ENCODE peak calls at places on chromosomes 11 and 22, in four cellular contexts. One of them, this sample, is unnamed.

GRCh38 chr11:107092667-107093066 is 74.4 kb upstream of the GUCY1A2 start:
- DNase-seq in HepG2: no peak
- DNase-seq in A549: no peak
- DNase-seq in K562: no peak
- DNase-seq in this sample: no peak

GRCh38 chr11:2724653-2725366 is 25.0 kb upstream of the KCNQ1OT1 start:
- DNase-seq in HepG2: no peak
- DNase-seq in K562: no peak
- DNase-seq in A549: no peak
- DNase-seq in this sample: no peak

GRCh38 chr22:46563381-46564083 is 26.1 kb upstream of the CELSR1 start:
- DNase-seq in A549: peak
- DNase-seq in K562: peak
- DNase-seq in HepG2: peak
- DNase-seq in this sample: peak

GRCh38 chr22:33658775-33659174 is 261.5 kb downstream of the LARGE1 start:
- DNase-seq in A549: no peak
- DNase-seq in K562: no peak
- DNase-seq in HepG2: no peak
- DNase-seq in this sample: no peak

GRCh38 chr22:36010913-36011312 is 17.7 kb downstream of the RBFOX2 start:
- DNase-seq in K562: no peak
- DNase-seq in HepG2: no peak
- DNase-seq in A549: no peak
- DNase-seq in this sample: no peak

GRCh38 chr11:12099132-12099873 is 11.1 kb upstream of the MICAL2 start:
- DNase-seq in HepG2: no peak
- DNase-seq in K562: no peak
- DNase-seq in A549: no peak
- DNase-seq in this sample: no peak

GRCh38 chr11:59141673-59142460 is 789 bp upstream of the FAM111A start:
- DNase-seq in HepG2: no peak
- DNase-seq in A549: no peak
- DNase-seq in K562: no peak
- DNase-seq in this sample: no peak

GRCh38 chr11:34345991-34346480 is 11.8 kb downstream of the ABTB2 start:
- DNase-seq in K562: no peak
- DNase-seq in A549: no peak
- DNase-seq in HepG2: no peak
- DNase-seq in this sample: no peak

GRCh38 chr22:46290121-46290842 is 6.4 kb upstream of the GTSE1 start:
- DNase-seq in A549: no peak
- DNase-seq in HepG2: no peak
- DNase-seq in K562: no peak
- DNase-seq in this sample: no peak

GRCh38 chr11:123507043-123507442 is 77.0 kb downstream of the GRAMD1B start:
- DNase-seq in A549: no peak
- DNase-seq in K562: no peak
- DNase-seq in HepG2: no peak
- DNase-seq in this sample: no peak
- TF ChIP-seq RNF2 in A549: no peak
- TF ChIP-seq RNF2 in K562: no peak
- TF ChIP-seq RNF2 in HepG2: no peak
- TF ChIP-seq RNF2 in this sample: no peak

GRCh38 chr11:1206391-1207271 is 16.2 kb upstream of the MUC5B start:
- DNase-seq in K562: no peak
- DNase-seq in HepG2: no peak
- DNase-seq in A549: no peak
- DNase-seq in this sample: no peak

GRCh38 chr11:1208361-1209261 is 14.3 kb upstream of the MUC5B start:
- DNase-seq in A549: no peak
- DNase-seq in HepG2: no peak
- DNase-seq in K562: no peak
- DNase-seq in this sample: peak

GRCh38 chr11:1207451-1208360 is 15.2 kb upstream of the MUC5B start:
- DNase-seq in HepG2: no peak
- DNase-seq in A549: no peak
- DNase-seq in K562: no peak
- DNase-seq in this sample: no peak

GRCh38 chr11:1211838-1212237 is 11.0 kb upstream of the MUC5B start:
- DNase-seq in K562: no peak
- DNase-seq in A549: no peak
- DNase-seq in HepG2: no peak
- DNase-seq in this sample: no peak

DNA sequence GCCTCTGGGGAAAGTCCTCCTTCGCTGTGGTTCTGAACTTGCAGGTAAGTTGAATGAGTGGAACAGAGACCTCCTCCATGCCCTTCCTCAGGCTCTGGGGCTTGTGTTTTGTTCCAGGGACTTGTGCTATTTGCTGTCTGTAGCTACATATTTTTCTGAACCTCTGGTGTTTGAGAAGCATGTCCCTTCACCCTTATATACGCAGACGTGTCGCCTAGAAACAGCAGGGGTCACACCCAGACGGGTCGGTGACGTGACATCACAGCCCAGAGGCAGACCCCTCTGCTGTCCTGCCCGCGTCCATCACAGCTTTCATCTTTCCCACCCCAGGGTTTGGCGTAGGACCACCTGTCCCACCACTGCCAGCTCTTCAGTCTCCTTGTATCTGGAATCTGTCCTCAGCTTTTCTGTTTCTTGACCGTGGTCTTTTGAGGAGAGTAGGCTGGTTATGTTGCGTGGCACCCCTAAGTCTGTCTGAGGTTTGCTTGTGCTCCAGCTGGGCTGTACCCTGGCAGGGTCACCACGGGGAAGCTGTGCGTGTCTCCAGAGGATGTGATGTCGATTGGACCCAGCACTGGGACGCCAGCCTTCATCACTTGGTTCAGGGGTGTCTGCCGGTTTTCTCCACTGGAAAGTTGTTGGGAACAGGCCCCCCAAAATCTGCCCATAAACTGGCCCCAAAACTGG is 13.4 kb upstream of the MUC5B start:
- DNase-seq in K562: no peak
- DNase-seq in HepG2: no peak
- DNase-seq in A549: no peak
- DNase-seq in this sample: peak
- TF ChIP-seq RNF2 in K562: no peak
- TF ChIP-seq RNF2 in HepG2: no peak
- TF ChIP-seq RNF2 in A549: no peak
- TF ChIP-seq RNF2 in this sample: no peak

DNA sequence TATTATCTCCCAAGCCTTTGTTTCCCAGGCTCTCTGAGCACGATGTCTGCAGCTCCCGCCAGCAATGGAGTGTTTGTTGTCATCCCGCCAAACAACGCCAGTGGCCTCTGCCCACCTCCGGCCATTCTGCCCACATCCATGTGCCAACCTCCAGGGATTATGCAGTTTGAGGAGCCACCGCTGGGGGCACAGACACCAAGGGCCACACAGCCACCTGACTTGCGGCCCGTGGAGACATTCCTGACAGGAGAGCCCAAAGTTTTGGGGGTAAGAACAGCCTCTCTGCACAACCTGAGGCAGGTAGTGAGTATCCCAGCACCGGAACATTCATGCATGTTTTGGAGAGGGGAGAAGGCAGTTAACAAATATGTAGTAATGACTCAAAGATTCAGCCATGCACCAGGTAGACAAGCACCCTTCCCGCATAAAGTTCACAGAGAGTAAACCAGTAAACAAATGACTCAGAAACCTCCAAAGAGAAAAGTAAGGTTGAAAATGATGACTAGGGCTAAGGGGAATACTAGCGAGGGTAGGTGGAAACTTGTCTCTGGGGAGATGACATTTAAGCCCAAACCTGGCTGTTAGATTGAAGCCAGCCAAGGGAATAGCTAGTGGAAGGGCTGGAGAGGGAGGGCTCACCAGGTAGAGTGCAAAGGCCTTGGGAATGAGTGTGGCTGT is 7.2 kb downstream of the MS4A15 start:
- DNase-seq in A549: no peak
- DNase-seq in HepG2: no peak
- DNase-seq in K562: no peak
- DNase-seq in this sample: no peak
- TF ChIP-seq RNF2 in A549: no peak
- TF ChIP-seq RNF2 in HepG2: no peak
- TF ChIP-seq RNF2 in K562: no peak
- TF ChIP-seq RNF2 in this sample: no peak

GRCh38 chr11:85539029-85539689 is 88.0 kb downstream of the DLG2 start:
- DNase-seq in HepG2: no peak
- DNase-seq in K562: no peak
- DNase-seq in A549: no peak
- DNase-seq in this sample: no peak
- TF ChIP-seq RNF2 in HepG2: no peak
- TF ChIP-seq RNF2 in K562: no peak
- TF ChIP-seq RNF2 in A549: no peak
- TF ChIP-seq RNF2 in this sample: no peak

GRCh38 chr11:10878408-10879214 is 20.8 kb upstream of the ZBED5 start:
- DNase-seq in HepG2: peak
- DNase-seq in K562: peak
- DNase-seq in A549: peak
- DNase-seq in this sample: no peak
- TF ChIP-seq RNF2 in HepG2: no peak
- TF ChIP-seq RNF2 in K562: no peak
- TF ChIP-seq RNF2 in A549: no peak
- TF ChIP-seq RNF2 in this sample: no peak

DNA sequence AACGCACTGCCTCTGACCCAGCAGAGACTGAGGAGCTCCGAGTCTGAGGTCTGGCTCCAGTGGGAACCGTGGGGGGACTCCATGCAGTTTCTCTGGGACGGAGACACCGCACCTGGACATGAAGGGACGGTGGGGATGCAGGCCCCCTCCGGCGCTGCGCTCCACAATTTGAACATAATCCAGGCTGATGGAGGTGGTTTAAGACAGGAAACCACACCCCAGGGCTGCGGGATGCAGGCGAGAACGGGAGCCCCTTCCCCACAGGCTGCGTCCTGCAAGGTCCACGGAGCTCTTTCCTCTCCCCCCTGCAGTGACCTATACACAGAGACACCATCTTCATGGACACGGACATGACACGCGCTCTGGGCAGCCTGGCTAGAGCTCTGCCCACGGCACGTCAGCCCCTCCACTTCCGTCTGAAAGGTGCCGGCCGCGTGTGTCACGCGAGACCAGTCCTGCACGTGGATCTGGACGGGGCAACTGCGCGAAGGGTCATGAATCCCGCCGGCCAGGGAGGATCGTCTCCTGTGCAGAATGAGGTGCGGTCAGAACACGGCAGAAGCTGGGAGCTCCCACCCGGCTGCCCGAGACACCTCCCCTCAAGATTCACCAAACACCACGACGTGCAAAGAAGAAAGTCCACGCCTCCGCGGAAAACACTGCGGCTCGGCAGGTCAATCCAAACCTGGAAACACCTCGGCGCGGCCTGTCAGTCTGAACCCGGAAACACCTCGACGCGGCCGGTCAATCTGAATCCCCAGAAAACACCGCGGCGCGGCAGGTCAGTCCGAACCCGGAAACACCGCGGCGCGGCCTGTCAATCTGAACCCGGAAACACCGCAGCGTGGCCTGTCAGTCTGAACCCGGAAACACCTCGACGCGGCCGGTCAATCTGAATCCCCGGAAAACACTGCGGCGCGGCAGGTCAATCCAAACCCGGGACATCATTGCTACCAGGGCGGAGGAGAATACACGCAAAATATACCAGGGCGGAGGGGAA is 212.4 kb downstream of the BRD1 start:
- DNase-seq in K562: no peak
- DNase-seq in A549: no peak
- DNase-seq in HepG2: no peak
- DNase-seq in this sample: no peak
- TF ChIP-seq RNF2 in K562: no peak
- TF ChIP-seq RNF2 in A549: no peak
- TF ChIP-seq RNF2 in HepG2: no peak
- TF ChIP-seq RNF2 in this sample: no peak